ENCODE peak calls at places on chromosomes 16 and 17, in four cellular contexts. One of them, this sample, is unnamed.

GRCh38 chr17:77613181-77613580 is 345.3 kb upstream of the TNRC6C start:
- DNase-seq in IMR-90: no peak
- DNase-seq in mesendoderm: no peak
- DNase-seq in mesenchymal stem cell: no peak
- DNase-seq in this sample: no peak

GRCh38 chr17:35890774-35891155 is 10.6 kb upstream of the CCL5 start:
- DNase-seq in IMR-90: no peak
- DNase-seq in mesendoderm: peak; percentile 27
- DNase-seq in mesenchymal stem cell: no peak
- DNase-seq in this sample: no peak

GRCh38 chr16:67173808-67174705 is 3.7 kb downstream of the NOL3 start:
- DNase-seq in IMR-90: peak; percentile 76
- DNase-seq in mesendoderm: peak; percentile 78
- DNase-seq in mesenchymal stem cell: peak; percentile 90
- DNase-seq in this sample: no peak

GRCh38 chr17:46212634-46213435 is 19.6 kb upstream of the KANSL1 start:
- DNase-seq in IMR-90: peak; percentile 79
- DNase-seq in mesendoderm: peak; percentile 91
- DNase-seq in mesenchymal stem cell: peak; percentile 89
- DNase-seq in this sample: peak; percentile 55

GRCh38 chr17:65730711-65731169 is 169.3 kb upstream of the AXIN2 start:
- DNase-seq in IMR-90: no peak
- DNase-seq in mesendoderm: no peak
- DNase-seq in mesenchymal stem cell: no peak
- DNase-seq in this sample: no peak

GRCh38 chr17:41754066-41754465 is 19.6 kb upstream of the HAP1 start:
- DNase-seq in IMR-90: no peak
- DNase-seq in mesendoderm: no peak
- DNase-seq in mesenchymal stem cell: no peak
- DNase-seq in this sample: no peak

GRCh38 chr17:47698749-47699535 is 5.0 kb downstream of the TBKBP1 start:
- DNase-seq in IMR-90: peak; percentile 29
- DNase-seq in mesendoderm: peak; percentile 57
- DNase-seq in mesenchymal stem cell: peak; percentile 53
- DNase-seq in this sample: peak; percentile 54

GRCh38 chr17:28878158-28878910 is 19.2 kb downstream of the FLOT2 start:
- DNase-seq in IMR-90: no peak
- DNase-seq in mesendoderm: no peak
- DNase-seq in mesenchymal stem cell: no peak
- DNase-seq in this sample: no peak

GRCh38 chr17:61809816-61810392 is 53.4 kb downstream of the BRIP1 start:
- DNase-seq in IMR-90: peak; percentile 70
- DNase-seq in mesendoderm: no peak
- DNase-seq in mesenchymal stem cell: peak; percentile 61
- DNase-seq in this sample: no peak

GRCh38 chr16:89376812-89377445 is 113.4 kb downstream of the ANKRD11 start:
- DNase-seq in IMR-90: no peak
- DNase-seq in mesendoderm: no peak
- DNase-seq in mesenchymal stem cell: no peak
- DNase-seq in this sample: no peak

GRCh38 chr17:1783834-1784611 is 22.2 kb downstream of the SERPINF1 start:
- DNase-seq in IMR-90: peak; percentile 86
- DNase-seq in mesendoderm: peak; percentile 71
- DNase-seq in mesenchymal stem cell: peak; percentile 85
- DNase-seq in this sample: no peak

GRCh38 chr16:64238576-64238975 is 883.3 kb downstream of the CDH11 start:
- DNase-seq in IMR-90: peak; percentile 23
- DNase-seq in mesendoderm: no peak
- DNase-seq in mesenchymal stem cell: no peak
- DNase-seq in this sample: no peak

GRCh38 chr16:64952177-64952576 is 169.7 kb downstream of the CDH11 start:
- DNase-seq in IMR-90: peak; percentile 97
- DNase-seq in mesendoderm: no peak
- DNase-seq in mesenchymal stem cell: peak; percentile 93
- DNase-seq in this sample: no peak

GRCh38 chr16:55911616-55912015 is 36.4 kb upstream of the CES5A start:
- DNase-seq in IMR-90: no peak
- DNase-seq in mesendoderm: no peak
- DNase-seq in mesenchymal stem cell: no peak
- DNase-seq in this sample: no peak

GRCh38 chr17:46072998-46073397 is 73.9 kb downstream of the STH start:
- DNase-seq in IMR-90: peak; percentile 80
- DNase-seq in mesendoderm: peak; percentile 77
- DNase-seq in mesenchymal stem cell: peak; percentile 74
- DNase-seq in this sample: no peak

GRCh38 chr16:29775742-29776408 is 2.2 kb upstream of the ZG16 start:
- DNase-seq in IMR-90: peak; percentile 43
- DNase-seq in mesendoderm: peak; percentile 35
- DNase-seq in mesenchymal stem cell: peak; percentile 32
- DNase-seq in this sample: no peak

GRCh38 chr16:29663829-29664132 is 734 bp downstream of the SPN start:
- DNase-seq in IMR-90: no peak
- DNase-seq in mesendoderm: no peak
- DNase-seq in mesenchymal stem cell: no peak
- DNase-seq in this sample: no peak

GRCh38 chr16:49492090-49492801 is 118.6 kb downstream of the C16orf78 start:
- DNase-seq in IMR-90: no peak
- DNase-seq in mesendoderm: peak; percentile 71
- DNase-seq in mesenchymal stem cell: peak; percentile 20
- DNase-seq in this sample: peak; percentile 62

GRCh38 chr16:11155284-11155806 is 100.7 kb downstream of the SOCS1 start:
- DNase-seq in IMR-90: peak; percentile 96
- DNase-seq in mesendoderm: no peak
- DNase-seq in mesenchymal stem cell: peak; percentile 83
- DNase-seq in this sample: no peak

GRCh38 chr17:53353919-53354351 is 468.8 kb upstream of the KIF2B start:
- DNase-seq in IMR-90: no peak
- DNase-seq in mesendoderm: no peak
- DNase-seq in mesenchymal stem cell: no peak
- DNase-seq in this sample: no peak

GRCh38 chr17:68886401-68886800 is 68.8 kb downstream of the ABCA8 start:
- DNase-seq in IMR-90: no peak
- DNase-seq in mesendoderm: no peak
- DNase-seq in mesenchymal stem cell: peak; percentile 61
- DNase-seq in this sample: no peak

GRCh38 chr16:63323055-63323454 is 1286.8 kb upstream of the CDH8 start:
- DNase-seq in IMR-90: no peak
- DNase-seq in mesendoderm: no peak
- DNase-seq in mesenchymal stem cell: peak; percentile 27
- DNase-seq in this sample: no peak

GRCh38 chr17:80880650-80880989 is 111.0 kb upstream of the CHMP6 start:
- DNase-seq in IMR-90: no peak
- DNase-seq in mesendoderm: no peak
- DNase-seq in mesenchymal stem cell: no peak
- DNase-seq in this sample: no peak

GRCh38 chr16:69520413-69520799 is 45.4 kb upstream of the NFAT5 start:
- DNase-seq in IMR-90: no peak
- DNase-seq in mesendoderm: no peak
- DNase-seq in mesenchymal stem cell: no peak
- DNase-seq in this sample: no peak

GRCh38 chr16:69522041-69522578 is 43.7 kb upstream of the NFAT5 start:
- DNase-seq in IMR-90: no peak
- DNase-seq in mesendoderm: no peak
- DNase-seq in mesenchymal stem cell: no peak
- DNase-seq in this sample: no peak

GRCh38 chr16:69520800-69521602 is 44.8 kb upstream of the NFAT5 start:
- DNase-seq in IMR-90: no peak
- DNase-seq in mesendoderm: no peak
- DNase-seq in mesenchymal stem cell: no peak
- DNase-seq in this sample: no peak

GRCh38 chr16:69523571-69523970 is 42.2 kb upstream of the NFAT5 start:
- DNase-seq in IMR-90: no peak
- DNase-seq in mesendoderm: no peak
- DNase-seq in mesenchymal stem cell: no peak
- DNase-seq in this sample: no peak

GRCh38 chr16:69522732-69523404 is 42.9 kb upstream of the NFAT5 start:
- DNase-seq in IMR-90: no peak
- DNase-seq in mesendoderm: peak; percentile 60
- DNase-seq in mesenchymal stem cell: no peak
- DNase-seq in this sample: no peak
- H3K18ac ChIP-seq in IMR-90: no peak overlapping the region
- H3K18ac ChIP-seq in mesendoderm: no peak overlapping the region
- H3K18ac ChIP-seq in mesenchymal stem cell: no peak overlapping the region
- H3K18ac ChIP-seq in this sample: no peak overlapping the region

DNA sequence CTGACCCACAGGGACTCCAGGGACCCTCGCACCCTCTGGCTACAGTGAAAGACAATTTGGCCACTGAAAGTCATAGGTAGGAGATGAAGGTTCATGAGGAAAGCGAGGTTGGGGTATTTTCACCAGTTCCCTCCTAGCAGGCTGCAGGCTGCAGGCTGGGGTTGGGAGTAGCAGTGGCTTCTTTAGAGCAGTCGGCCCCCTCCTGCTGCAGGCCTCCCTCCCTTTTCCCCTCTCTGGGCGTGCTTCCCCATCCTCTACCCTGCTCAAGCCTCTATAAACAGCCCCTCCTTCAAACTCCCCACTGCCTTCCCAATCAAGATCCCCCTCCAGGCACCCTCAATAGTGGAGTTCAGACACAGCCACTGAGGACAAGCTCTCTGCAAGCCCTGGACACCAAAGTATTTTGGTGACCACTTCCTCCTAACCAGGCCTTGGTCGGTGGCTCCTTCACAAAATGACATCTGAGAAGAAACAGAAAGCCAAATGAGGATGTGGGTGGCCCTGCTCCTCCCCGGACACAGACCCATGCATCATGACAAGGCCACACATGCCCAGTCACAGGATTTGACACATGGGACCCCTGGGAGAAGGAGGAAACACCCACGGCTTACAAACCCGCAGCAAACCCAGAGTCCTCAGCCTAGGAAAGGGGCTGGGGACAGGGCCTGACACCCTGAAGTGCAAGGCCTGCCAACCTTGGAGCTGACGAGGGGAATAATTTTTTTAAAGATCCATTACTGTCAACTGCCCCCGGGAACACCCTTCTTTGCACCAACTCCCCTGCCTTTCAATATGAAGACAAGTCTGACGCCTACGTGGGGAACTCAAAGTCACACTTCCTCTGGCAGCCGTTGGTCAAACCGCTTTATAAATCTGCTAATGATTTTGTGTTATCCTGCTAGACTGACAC is 41.6 kb downstream of the GAS7 start:
- DNase-seq in IMR-90: no peak
- DNase-seq in mesendoderm: no peak
- DNase-seq in mesenchymal stem cell: peak; percentile 76
- DNase-seq in this sample: no peak
- H4K8ac ChIP-seq in IMR-90: no peak overlapping the region
- H4K8ac ChIP-seq in mesendoderm: no peak overlapping the region
- H4K8ac ChIP-seq in mesenchymal stem cell: peak overlapping the region; percentile 75
- H4K8ac ChIP-seq in this sample: no peak overlapping the region

DNA sequence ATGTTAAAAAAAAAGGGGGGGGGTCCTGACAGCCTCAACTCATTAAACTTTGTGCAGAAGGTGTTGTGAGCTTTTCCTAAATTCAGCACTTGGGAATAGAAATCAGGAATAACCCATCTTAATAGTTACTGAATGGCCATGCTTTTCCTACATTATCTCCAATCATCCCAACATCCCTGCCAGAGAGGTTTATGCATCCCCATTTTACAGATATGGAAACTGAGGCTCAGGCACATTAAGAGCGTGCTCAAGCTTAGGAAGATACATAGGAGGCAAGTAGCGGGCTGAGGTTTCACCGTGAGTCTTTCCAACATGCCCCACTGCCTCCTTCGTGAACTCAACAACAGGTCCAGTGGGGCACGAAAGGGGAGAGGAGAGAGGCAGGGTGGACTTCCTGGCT is 78.4 kb downstream of the C17orf67 start:
- DNase-seq in IMR-90: no peak
- DNase-seq in mesendoderm: no peak
- DNase-seq in mesenchymal stem cell: no peak
- DNase-seq in this sample: no peak
- H3K18ac ChIP-seq in IMR-90: peak overlapping the region; percentile 89
- H3K18ac ChIP-seq in mesendoderm: peak overlapping the region; percentile 41
- H3K18ac ChIP-seq in mesenchymal stem cell: peak overlapping the region; percentile 47
- H3K18ac ChIP-seq in this sample: no peak overlapping the region

DNA sequence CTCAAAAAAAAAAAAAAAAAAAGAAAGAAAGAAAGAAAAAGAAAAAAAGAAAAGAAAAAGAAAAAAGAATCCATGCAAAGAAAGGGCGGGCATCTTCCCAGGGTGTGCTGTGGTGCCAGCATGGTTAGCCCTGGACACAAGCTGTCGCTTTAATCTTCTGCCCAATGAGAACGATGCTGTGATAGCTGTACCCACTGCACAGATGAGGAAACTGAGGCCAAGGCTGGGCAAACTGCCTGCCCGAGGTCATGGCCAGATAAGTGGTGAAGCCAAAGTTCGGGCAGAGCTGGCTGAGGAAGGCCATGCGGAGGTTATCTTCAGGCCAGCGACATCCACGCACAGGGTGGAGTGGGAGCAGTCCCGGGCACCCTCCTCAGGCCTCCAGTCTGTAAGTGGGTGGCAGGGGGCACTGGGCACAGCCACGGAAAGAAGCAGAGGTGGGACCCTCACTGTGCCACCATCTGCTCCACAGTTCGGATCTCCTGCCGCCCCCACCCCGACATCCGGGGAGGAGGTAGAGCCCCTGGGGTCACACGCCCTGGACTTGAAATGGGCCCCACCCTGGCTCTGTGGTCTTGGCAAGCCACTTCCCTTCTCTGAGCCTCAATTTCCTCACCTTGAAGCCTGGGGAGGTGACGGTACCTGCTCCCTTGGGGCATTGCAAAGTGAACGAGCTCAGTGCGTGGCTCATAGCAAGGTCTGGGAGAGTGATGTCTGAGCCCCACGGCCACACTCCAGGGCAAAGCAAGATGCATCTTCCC is 6.5 kb downstream of the FBXL16 start:
- DNase-seq in IMR-90: no peak
- DNase-seq in mesendoderm: no peak
- DNase-seq in mesenchymal stem cell: no peak
- DNase-seq in this sample: no peak
- H4K8ac ChIP-seq in IMR-90: no peak overlapping the region
- H4K8ac ChIP-seq in mesendoderm: no peak overlapping the region
- H4K8ac ChIP-seq in mesenchymal stem cell: no peak overlapping the region
- H4K8ac ChIP-seq in this sample: no peak overlapping the region

GRCh38 chr16:635573-636205 is 416 bp downstream of the METTL26 start:
- DNase-seq in IMR-90: no peak
- DNase-seq in mesendoderm: no peak
- DNase-seq in mesenchymal stem cell: no peak
- DNase-seq in this sample: no peak
- H3K18ac ChIP-seq in IMR-90: no peak overlapping the region
- H3K18ac ChIP-seq in mesendoderm: peak overlapping the region; percentile 5
- H3K18ac ChIP-seq in mesenchymal stem cell: peak overlapping the region; percentile 72
- H3K18ac ChIP-seq in this sample: peak overlapping the region; percentile 96

DNA sequence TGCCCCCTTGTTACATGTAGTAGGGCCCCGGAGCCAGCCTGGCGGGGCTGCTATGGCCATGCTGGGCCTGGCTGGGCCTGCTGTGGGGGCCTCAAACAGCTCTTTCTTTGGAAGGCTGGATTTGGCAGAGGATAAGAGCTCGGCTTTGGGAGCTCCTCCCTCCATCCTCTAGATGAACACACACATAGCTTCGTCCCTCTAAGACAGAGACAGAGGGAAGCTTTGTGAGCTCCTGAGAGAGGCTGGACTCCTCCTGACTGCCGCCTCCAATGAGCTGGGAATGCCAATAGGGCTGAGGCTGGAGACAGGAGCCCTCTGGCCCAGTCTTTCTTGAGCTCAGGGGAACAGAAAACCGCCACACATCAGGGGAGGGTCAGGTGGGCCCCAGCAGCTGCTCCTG is 37.3 kb upstream of the CDC42EP4 start:
- DNase-seq in IMR-90: no peak
- DNase-seq in mesendoderm: peak; percentile 34
- DNase-seq in mesenchymal stem cell: no peak
- DNase-seq in this sample: peak; percentile 47
- H4K8ac ChIP-seq in IMR-90: peak overlapping the region; percentile 13
- H4K8ac ChIP-seq in mesendoderm: no peak overlapping the region
- H4K8ac ChIP-seq in mesenchymal stem cell: peak overlapping the region; percentile 15
- H4K8ac ChIP-seq in this sample: peak overlapping the region; percentile 77